ENCODE peak calls at places on chromosomes 2 and 18, in eight cellular contexts. One of them, this sample, is unnamed. For H3K27me3, the result is how much of the 10 kb centered on the place peaks cover.

GRCh38 chr2:80348953-80349352 is 44.4 kb upstream of the LRRTM1 start:
- DNase-seq in sigmoid colon: no peak
- DNase-seq in endodermal cell: no peak
- DNase-seq in cardiac muscle cell: no peak
- DNase-seq in tibial nerve: no peak
- DNase-seq in BE2C: no peak
- DNase-seq in left ventricle myocardium inferior: no peak
- DNase-seq in stomach: no peak
- DNase-seq in this sample: no peak

GRCh38 chr2:6986894-6987487 is 69.8 kb downstream of the RNF144A start:
- DNase-seq in BE2C: no peak
- DNase-seq in left ventricle myocardium inferior: no peak
- DNase-seq in stomach: no peak
- DNase-seq in cardiac muscle cell: no peak
- DNase-seq in tibial nerve: no peak
- DNase-seq in endodermal cell: no peak
- DNase-seq in sigmoid colon: no peak
- DNase-seq in this sample: no peak

GRCh38 chr2:200695178-200695930 is 109.5 kb downstream of the AOX1 start:
- DNase-seq in BE2C: no peak
- DNase-seq in cardiac muscle cell: no peak
- DNase-seq in stomach: no peak
- DNase-seq in tibial nerve: no peak
- DNase-seq in left ventricle myocardium inferior: peak
- DNase-seq in sigmoid colon: no peak
- DNase-seq in endodermal cell: no peak
- DNase-seq in this sample: no peak

GRCh38 chr2:237298323-237299118 is 115.4 kb downstream of the COL6A3 start:
- DNase-seq in stomach: no peak
- DNase-seq in endodermal cell: no peak
- DNase-seq in BE2C: peak
- DNase-seq in sigmoid colon: no peak
- DNase-seq in cardiac muscle cell: peak
- DNase-seq in left ventricle myocardium inferior: no peak
- DNase-seq in tibial nerve: no peak
- DNase-seq in this sample: no peak

GRCh38 chr18:48608581-48608980 is 69.8 kb downstream of the CTIF start:
- DNase-seq in tibial nerve: no peak
- DNase-seq in endodermal cell: no peak
- DNase-seq in sigmoid colon: no peak
- DNase-seq in left ventricle myocardium inferior: no peak
- DNase-seq in cardiac muscle cell: no peak
- DNase-seq in stomach: no peak
- DNase-seq in BE2C: no peak
- DNase-seq in this sample: no peak

GRCh38 chr2:158968396-158969161 is at the start of gene TANC1:
- DNase-seq in left ventricle myocardium inferior: peak
- DNase-seq in cardiac muscle cell: peak
- DNase-seq in endodermal cell: peak
- DNase-seq in tibial nerve: peak
- DNase-seq in sigmoid colon: peak
- DNase-seq in BE2C: peak
- DNase-seq in stomach: peak
- DNase-seq in this sample: peak

GRCh38 chr18:49812321-49813070 is 837 bp downstream of the ACAA2 start:
- DNase-seq in left ventricle myocardium inferior: no peak
- DNase-seq in sigmoid colon: no peak
- DNase-seq in cardiac muscle cell: no peak
- DNase-seq in tibial nerve: no peak
- DNase-seq in endodermal cell: peak
- DNase-seq in BE2C: no peak
- DNase-seq in stomach: no peak
- DNase-seq in this sample: peak

GRCh38 chr2:182713611-182714010 is 2.4 kb upstream of the DNAJC10 start:
- DNase-seq in cardiac muscle cell: no peak
- DNase-seq in sigmoid colon: no peak
- DNase-seq in left ventricle myocardium inferior: no peak
- DNase-seq in tibial nerve: no peak
- DNase-seq in BE2C: no peak
- DNase-seq in stomach: no peak
- DNase-seq in endodermal cell: no peak
- DNase-seq in this sample: no peak

GRCh38 chr18:27685807-27686412 is 491.0 kb downstream of the CDH2 start:
- DNase-seq in sigmoid colon: no peak
- DNase-seq in cardiac muscle cell: peak
- DNase-seq in tibial nerve: no peak
- DNase-seq in BE2C: peak
- DNase-seq in stomach: peak
- DNase-seq in left ventricle myocardium inferior: no peak
- DNase-seq in endodermal cell: peak
- DNase-seq in this sample: no peak

GRCh38 chr18:25895518-25895917 is 194.9 kb downstream of the SS18 start:
- DNase-seq in tibial nerve: no peak
- DNase-seq in cardiac muscle cell: no peak
- DNase-seq in sigmoid colon: no peak
- DNase-seq in left ventricle myocardium inferior: no peak
- DNase-seq in BE2C: no peak
- DNase-seq in endodermal cell: no peak
- DNase-seq in stomach: no peak
- DNase-seq in this sample: no peak

GRCh38 chr2:217887841-217888665 is 114.7 kb downstream of the TNS1 start:
- DNase-seq in stomach: no peak
- DNase-seq in endodermal cell: no peak
- DNase-seq in left ventricle myocardium inferior: peak
- DNase-seq in BE2C: peak
- DNase-seq in tibial nerve: no peak
- DNase-seq in cardiac muscle cell: no peak
- DNase-seq in sigmoid colon: no peak
- DNase-seq in this sample: no peak

GRCh38 chr2:98634406-98635092 is 26.2 kb downstream of the UNC50 start:
- DNase-seq in endodermal cell: peak
- DNase-seq in cardiac muscle cell: no peak
- DNase-seq in tibial nerve: no peak
- DNase-seq in left ventricle myocardium inferior: no peak
- DNase-seq in stomach: no peak
- DNase-seq in BE2C: no peak
- DNase-seq in sigmoid colon: no peak
- DNase-seq in this sample: no peak

GRCh38 chr18:63336366-63337099 is 17.0 kb upstream of the BCL2 start:
- DNase-seq in endodermal cell: no peak
- DNase-seq in tibial nerve: no peak
- DNase-seq in cardiac muscle cell: no peak
- DNase-seq in left ventricle myocardium inferior: no peak
- DNase-seq in sigmoid colon: no peak
- DNase-seq in BE2C: no peak
- DNase-seq in stomach: no peak
- DNase-seq in this sample: no peak

GRCh38 chr18:6949800-6950586 is 167.6 kb downstream of the LAMA1 start:
- DNase-seq in sigmoid colon: no peak
- DNase-seq in stomach: peak
- DNase-seq in left ventricle myocardium inferior: no peak
- DNase-seq in cardiac muscle cell: no peak
- DNase-seq in BE2C: no peak
- DNase-seq in endodermal cell: no peak
- DNase-seq in tibial nerve: no peak
- DNase-seq in this sample: no peak

GRCh38 chr18:6948238-6948637 is 169.4 kb downstream of the LAMA1 start:
- DNase-seq in tibial nerve: no peak
- DNase-seq in stomach: no peak
- DNase-seq in left ventricle myocardium inferior: no peak
- DNase-seq in endodermal cell: no peak
- DNase-seq in cardiac muscle cell: no peak
- DNase-seq in BE2C: no peak
- DNase-seq in sigmoid colon: no peak
- DNase-seq in this sample: no peak

GRCh38 chr18:6950641-6951040 is 167.0 kb downstream of the LAMA1 start:
- DNase-seq in stomach: no peak
- DNase-seq in cardiac muscle cell: no peak
- DNase-seq in tibial nerve: no peak
- DNase-seq in sigmoid colon: no peak
- DNase-seq in BE2C: no peak
- DNase-seq in left ventricle myocardium inferior: no peak
- DNase-seq in endodermal cell: no peak
- DNase-seq in this sample: no peak

GRCh38 chr18:6947328-6948030 is 170.1 kb downstream of the LAMA1 start:
- DNase-seq in endodermal cell: no peak
- DNase-seq in BE2C: no peak
- DNase-seq in sigmoid colon: no peak
- DNase-seq in cardiac muscle cell: no peak
- DNase-seq in left ventricle myocardium inferior: no peak
- DNase-seq in tibial nerve: no peak
- DNase-seq in stomach: no peak
- DNase-seq in this sample: no peak

DNA sequence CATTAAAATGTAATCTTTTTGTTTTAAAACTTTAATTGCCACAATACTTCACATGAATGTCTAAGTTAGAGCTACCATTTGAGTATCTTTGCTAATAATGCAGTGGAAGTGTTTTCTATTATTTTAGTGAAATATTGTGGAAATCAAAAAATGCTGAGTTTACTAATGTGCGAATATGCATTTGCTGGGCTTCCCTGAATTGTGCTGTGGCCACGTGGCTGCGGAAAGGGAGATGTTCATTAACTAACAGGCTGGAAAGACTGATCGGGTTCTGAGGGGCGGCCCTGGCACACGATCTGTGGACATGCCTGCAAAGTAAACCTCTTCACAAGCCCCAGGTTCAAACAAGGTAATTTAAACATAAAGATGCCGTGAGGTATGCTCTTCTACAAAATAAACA is 168.9 kb downstream of the LAMA1 start:
- DNase-seq in sigmoid colon: no peak
- DNase-seq in endodermal cell: no peak
- DNase-seq in tibial nerve: no peak
- DNase-seq in cardiac muscle cell: no peak
- DNase-seq in left ventricle myocardium inferior: no peak
- DNase-seq in BE2C: no peak
- DNase-seq in stomach: no peak
- DNase-seq in this sample: no peak
- TF ChIP-seq CTCF in sigmoid colon: no peak
- TF ChIP-seq CTCF in endodermal cell: no peak
- TF ChIP-seq CTCF in tibial nerve: no peak
- TF ChIP-seq CTCF in cardiac muscle cell: no peak
- TF ChIP-seq CTCF in left ventricle myocardium inferior: no peak
- TF ChIP-seq CTCF in BE2C: no peak
- TF ChIP-seq CTCF in stomach: no peak
- TF ChIP-seq CTCF in this sample: no peak

GRCh38 chr2:60555794-60556161 is 2.3 kb upstream of the BCL11A start:
- DNase-seq in BE2C: no peak
- DNase-seq in tibial nerve: no peak
- DNase-seq in stomach: no peak
- DNase-seq in endodermal cell: peak
- DNase-seq in left ventricle myocardium inferior: no peak
- DNase-seq in sigmoid colon: no peak
- DNase-seq in cardiac muscle cell: no peak
- DNase-seq in this sample: no peak

GRCh38 chr2:60556441-60556997 is 3.1 kb upstream of the BCL11A start:
- DNase-seq in BE2C: no peak
- DNase-seq in cardiac muscle cell: no peak
- DNase-seq in stomach: no peak
- DNase-seq in endodermal cell: peak
- DNase-seq in tibial nerve: no peak
- DNase-seq in left ventricle myocardium inferior: no peak
- DNase-seq in sigmoid colon: peak
- DNase-seq in this sample: no peak

GRCh38 chr2:60558536-60558935 is 5.1 kb upstream of the BCL11A start:
- DNase-seq in tibial nerve: no peak
- DNase-seq in sigmoid colon: no peak
- DNase-seq in BE2C: no peak
- DNase-seq in stomach: no peak
- DNase-seq in cardiac muscle cell: no peak
- DNase-seq in left ventricle myocardium inferior: no peak
- DNase-seq in endodermal cell: no peak
- DNase-seq in this sample: no peak

GRCh38 chr2:60555066-60555793 is 1.8 kb upstream of the BCL11A start:
- DNase-seq in BE2C: peak
- DNase-seq in cardiac muscle cell: peak
- DNase-seq in left ventricle myocardium inferior: peak
- DNase-seq in sigmoid colon: peak
- DNase-seq in tibial nerve: no peak
- DNase-seq in stomach: peak
- DNase-seq in endodermal cell: peak
- DNase-seq in this sample: peak

GRCh38 chr2:60556998-60557955 is 3.8 kb upstream of the BCL11A start:
- DNase-seq in left ventricle myocardium inferior: no peak
- DNase-seq in endodermal cell: no peak
- DNase-seq in tibial nerve: no peak
- DNase-seq in stomach: no peak
- DNase-seq in BE2C: no peak
- DNase-seq in sigmoid colon: no peak
- DNase-seq in cardiac muscle cell: no peak
- DNase-seq in this sample: no peak
- H3K27me3 ChIP-seq in left ventricle myocardium inferior: half or more
- H3K27me3 ChIP-seq in endodermal cell: half or more
- H3K27me3 ChIP-seq in tibial nerve: half or more
- H3K27me3 ChIP-seq in stomach: half or more
- H3K27me3 ChIP-seq in BE2C: under half
- H3K27me3 ChIP-seq in sigmoid colon: under half
- H3K27me3 ChIP-seq in cardiac muscle cell: half or more
- H3K27me3 ChIP-seq in this sample: under half

DNA sequence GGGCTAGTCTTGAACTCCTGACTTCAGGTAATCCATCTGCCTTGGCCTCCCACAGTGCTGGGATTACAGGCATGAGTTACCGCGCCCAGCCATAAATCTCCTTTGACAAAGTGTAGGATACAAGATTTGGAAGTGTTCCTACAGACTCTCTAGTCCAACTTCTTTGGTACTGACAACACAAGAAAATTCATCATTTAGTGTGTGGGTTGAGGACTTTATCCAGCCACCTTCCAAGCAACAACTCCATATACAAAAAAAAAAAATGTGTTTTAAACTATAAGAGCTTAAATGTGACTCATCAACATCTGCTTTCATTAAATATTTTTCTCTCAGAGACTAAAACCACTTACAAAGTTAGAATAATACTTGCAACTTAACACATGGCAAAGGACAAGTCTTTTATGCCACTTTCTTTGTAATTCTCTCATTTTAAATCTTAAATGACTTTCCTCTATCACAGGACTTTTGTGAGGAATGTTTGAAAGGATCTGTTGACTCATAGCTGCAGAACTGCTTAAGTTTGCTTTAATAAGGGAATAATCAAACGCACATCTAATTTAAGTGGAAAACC is 46.2 kb upstream of the ITGAV start:
- DNase-seq in BE2C: no peak
- DNase-seq in endodermal cell: peak
- DNase-seq in cardiac muscle cell: no peak
- DNase-seq in sigmoid colon: no peak
- DNase-seq in stomach: no peak
- DNase-seq in tibial nerve: no peak
- DNase-seq in left ventricle myocardium inferior: no peak
- DNase-seq in this sample: no peak
- H3K4me3 ChIP-seq in BE2C: no peak
- H3K4me3 ChIP-seq in endodermal cell: no peak
- H3K4me3 ChIP-seq in cardiac muscle cell: no peak
- H3K4me3 ChIP-seq in sigmoid colon: no peak
- H3K4me3 ChIP-seq in stomach: no peak
- H3K4me3 ChIP-seq in tibial nerve: no peak
- H3K4me3 ChIP-seq in left ventricle myocardium inferior: no peak
- H3K4me3 ChIP-seq in this sample: no peak

DNA sequence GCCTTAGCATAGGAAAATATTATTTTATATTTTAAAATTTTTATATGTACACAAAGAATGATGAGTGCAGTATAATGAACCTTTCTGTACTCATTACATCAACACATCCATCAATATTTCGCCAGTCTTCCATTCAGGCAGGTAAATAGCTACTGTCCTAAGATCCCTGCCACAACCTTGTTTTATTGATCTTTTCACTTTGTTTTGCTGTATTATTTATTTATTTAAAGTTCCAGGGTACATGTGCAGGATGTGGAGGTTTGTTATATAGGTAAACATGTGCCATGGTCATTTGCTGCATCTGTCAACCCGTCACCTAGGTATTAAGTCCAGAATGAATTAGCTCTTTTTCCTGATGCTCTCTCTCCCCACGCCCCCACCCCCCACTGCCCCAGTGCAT is 64.6 kb downstream of the INHBB start:
- DNase-seq in cardiac muscle cell: no peak
- DNase-seq in sigmoid colon: no peak
- DNase-seq in BE2C: no peak
- DNase-seq in tibial nerve: no peak
- DNase-seq in left ventricle myocardium inferior: no peak
- DNase-seq in stomach: no peak
- DNase-seq in endodermal cell: no peak
- DNase-seq in this sample: no peak
- TF ChIP-seq CTCF in cardiac muscle cell: no peak
- TF ChIP-seq CTCF in sigmoid colon: no peak
- TF ChIP-seq CTCF in BE2C: no peak
- TF ChIP-seq CTCF in tibial nerve: no peak
- TF ChIP-seq CTCF in left ventricle myocardium inferior: no peak
- TF ChIP-seq CTCF in stomach: no peak
- TF ChIP-seq CTCF in endodermal cell: no peak
- TF ChIP-seq CTCF in this sample: no peak

This sample was measured in GM06990.